ENCODE peak calls at places on chromosomes 12 and 14, in eight cellular contexts. O is lower lobe of right lung; G is PC-3; N is cardiac muscle cell; D is CD8-positive, alpha-beta memory T cell; I is brain microvascular endothelial cell; W is Peyer's patch; F is WERI-Rb-1. A is an unnamed sample.

GRCh38 chr12:123126294-123127144 is 24.4 kb downstream of the PITPNM2 start:
- DNase-seq in O (no peak), G (peak; percentile 97), N (no peak), D (no peak), I (peak; percentile 99), W (no peak), F (no peak), A (no peak)

GRCh38 chr14:104732931-104733681 is 9.1 kb downstream of the ADSS1 start:
- DNase-seq in O (no peak), G (peak; percentile 33), N (no peak), D (no peak), I (no peak), W (peak; percentile 88), F (no peak), A (peak; percentile 70)

GRCh38 chr12:46430340-46430948 is 57.9 kb upstream of the SLC38A2 start:
- DNase-seq in O (no peak), G (peak; percentile 95), N (no peak), D (no peak), I (peak; percentile 81), W (no peak), F (no peak), A (peak; percentile 83)

GRCh38 chr12:109804820-109805761 is 28.1 kb downstream of the TRPV4 start:
- DNase-seq in O (peak; percentile 80), G (peak; percentile 86), N (peak; percentile 60), D (peak; percentile 61), I (peak; percentile 22), W (peak; percentile 78), F (peak; percentile 77), A (peak; percentile 49)

GRCh38 chr12:105285378-105285777 is 45.1 kb upstream of the C12orf75 start:
- DNase-seq in O (no peak), G (no peak), N (no peak), D (no peak), I (no peak), W (no peak), F (no peak), A (no peak)

GRCh38 chr14:29896354-29896768 is 31.3 kb downstream of the PRKD1 start:
- DNase-seq in O (no peak), G (peak; percentile 34), N (no peak), D (no peak), I (no peak), W (no peak), F (no peak), A (peak; percentile 8)

GRCh38 chr12:109720152-109720855 is 6.7 kb downstream of the FAM222A start:
- DNase-seq in O (no peak), G (no peak), N (no peak), D (no peak), I (no peak), W (no peak), F (no peak), A (no peak)

GRCh38 chr12:121992059-121992879 is 29.4 kb upstream of the BCL7A start:
- DNase-seq in O (peak; percentile 67), G (peak; percentile 99), N (peak; percentile 6), D (no peak), I (peak; percentile 95), W (no peak), F (no peak), A (no peak)

GRCh38 chr14:93319958-93320357 is 12.9 kb downstream of the BTBD7 start:
- DNase-seq in O (no peak), G (no peak), N (no peak), D (no peak), I (no peak), W (no peak), F (no peak), A (no peak)

GRCh38 chr14:75634848-75635247 is 25.8 kb downstream of the ERG28 start:
- DNase-seq in O (no peak), G (peak; percentile 88), N (no peak), D (no peak), I (no peak), W (no peak), F (no peak), A (no peak)

GRCh38 chr12:12216349-12217017 is 50.4 kb downstream of the LRP6 start:
- DNase-seq in O (no peak), G (no peak), N (no peak), D (no peak), I (no peak), W (no peak), F (no peak), A (no peak)

GRCh38 chr14:71668186-71668912 is 263.9 kb upstream of the RGS6 start:
- DNase-seq in O (no peak), G (no peak), N (no peak), D (no peak), I (peak; percentile 62), W (no peak), F (no peak), A (no peak)

GRCh38 chr14:64149921-64150320 is 144.2 kb downstream of the ESR2 start:
- DNase-seq in O (no peak), G (no peak), N (no peak), D (no peak), I (no peak), W (no peak), F (no peak), A (no peak)

GRCh38 chr14:60350366-60350720 is 101.3 kb downstream of the PPM1A start:
- DNase-seq in O (no peak), G (peak; percentile 40), N (peak; percentile 66), D (no peak), I (no peak), W (no peak), F (no peak), A (no peak)

GRCh38 chr14:58427289-58428010 is at the start of the genes KIAA0586 and TIMM9:
- DNase-seq in O (peak; percentile 96), G (peak; percentile 100), N (peak; percentile 98), D (peak; percentile 92), I (peak; percentile 98), W (peak; percentile 94), F (peak; percentile 98), A (peak; percentile 99)

GRCh38 chr14:75495882-75496281 is 26.4 kb upstream of the BATF start:
- DNase-seq in O (no peak), G (no peak), N (no peak), D (no peak), I (no peak), W (no peak), F (no peak), A (no peak)

GRCh38 chr12:41365653-41366131 is 177.6 kb downstream of the PDZRN4 start:
- DNase-seq in O (no peak), G (no peak), N (no peak), D (no peak), I (no peak), W (no peak), F (peak; percentile 84), A (no peak)

GRCh38 chr14:77889971-77890442 is 90.1 kb downstream of the ADCK1 start:
- DNase-seq in O (no peak), G (peak; percentile 14), N (no peak), D (no peak), I (peak; percentile 84), W (no peak), F (no peak), A (no peak)

GRCh38 chr12:96108321-96108720 is 72.9 kb upstream of the LTA4H start:
- DNase-seq in O (no peak), G (no peak), N (no peak), D (no peak), I (no peak), W (no peak), F (no peak), A (peak; percentile 67)

GRCh38 chr12:54045868-54046529 is 7.6 kb upstream of the HOXC4 start:
- DNase-seq in O (no peak), G (no peak), N (no peak), D (no peak), I (no peak), W (no peak), F (no peak), A (no peak)

GRCh38 chr12:54048694-54049093 is 4.9 kb upstream of the HOXC4 start:
- DNase-seq in O (no peak), G (no peak), N (no peak), D (no peak), I (no peak), W (no peak), F (no peak), A (no peak)

GRCh38 chr12:54047964-54048303 is 5.7 kb upstream of the HOXC4 start:
- DNase-seq in O (no peak), G (no peak), N (no peak), D (no peak), I (no peak), W (no peak), F (no peak), A (no peak)

GRCh38 chr12:54047160-54047963 is 6.3 kb upstream of the HOXC4 start:
- DNase-seq in O (no peak), G (no peak), N (no peak), D (no peak), I (no peak), W (no peak), F (no peak), A (no peak)

GRCh38 chr12:54046809-54047159 is 6.9 kb upstream of the HOXC4 start:
- DNase-seq in O (no peak), G (no peak), N (no peak), D (no peak), I (no peak), W (no peak), F (no peak), A (no peak)
- H3K27me3 ChIP-seq in O (peaks cover 91% of the 10 kb centered on the region), G (peaks cover 6% of the 10 kb centered on the region), N (peaks cover 100% of the 10 kb centered on the region), D (peaks cover 83% of the 10 kb centered on the region), I (peaks cover 85% of the 10 kb centered on the region), W (no peaks in the 10 kb centered on the region), F (no peaks in the 10 kb centered on the region), A (peaks cover 29% of the 10 kb centered on the region)

GRCh38 chr14:61438860-61439765 is 117.7 kb downstream of the PRKCH start:
- DNase-seq in O (peak; percentile 71), G (peak; percentile 96), N (peak; percentile 54), D (peak; percentile 25), I (peak; percentile 58), W (no peak), F (no peak), A (peak; percentile 70)
- H3K27ac ChIP-seq in O (peak overlapping the region; percentile 77), G (peak overlapping the region; percentile 76), N (peak overlapping the region; percentile 87), D (no peak overlapping the region), I (peak overlapping the region; percentile 32), W (peak overlapping the region; percentile 16), F (no peak overlapping the region), A (peak overlapping the region; percentile 71)

GRCh38 chr14:73965206-73965605 is 15.1 kb downstream of the COQ6 start:
- DNase-seq in O (no peak), G (no peak), N (no peak), D (no peak), I (no peak), W (no peak), F (no peak), A (no peak)
- H3K36me3 ChIP-seq in O (peaks cover 87% of the 10 kb centered on the region), G (peaks cover 29% of the 10 kb centered on the region), N (peaks cover 45% of the 10 kb centered on the region), D (peaks cover 14% of the 10 kb centered on the region), I (peaks cover 36% of the 10 kb centered on the region), W (peaks cover 88% of the 10 kb centered on the region), F (peaks cover 31% of the 10 kb centered on the region), A (peaks cover 20% of the 10 kb centered on the region)

GRCh38 chr12:119089668-119090013 is 89.1 kb upstream of the HSPB8 start:
- DNase-seq in O (no peak), G (no peak), N (no peak), D (no peak), I (no peak), W (no peak), F (no peak), A (no peak)
- H3K27me3 ChIP-seq in O (peaks cover 6% of the 10 kb centered on the region), G (peaks cover 12% of the 10 kb centered on the region), N (no peaks in the 10 kb centered on the region), D (no peaks in the 10 kb centered on the region), I (no peaks in the 10 kb centered on the region), W (no peaks in the 10 kb centered on the region), F (no peaks in the 10 kb centered on the region), A (no peaks in the 10 kb centered on the region)

A was measured in small intestine.